ENCODE peak calls at places on chromosomes 16 and 17, in five cellular contexts. X is mammary epithelial cell, O is DND-41, B is neural progenitor cell, Q is GM23338. W is an unnamed sample. For H3K79me2, the result is how much of the 10 kb centered on the place peaks cover.

GRCh38 chr17:17468217-17469010 is 8.4 kb upstream of the MED9 start:
- DNase-seq in Q (no peak), X (no peak), O (no peak), B (no peak), W (no peak)

GRCh38 chr17:38879878-38880727 is 10.2 kb downstream of the LASP1 start:
- DNase-seq in O (no peak), X (peak), Q (peak), B (peak), W (peak)

GRCh38 chr16:3074860-3075545 is 9.6 kb downstream of the IL32 start:
- DNase-seq in X (no peak), Q (no peak), B (no peak), O (peak), W (no peak)

GRCh38 chr17:47203984-47204721 is 5.0 kb upstream of the MYL4 start:
- DNase-seq in Q (no peak), O (peak), B (no peak), X (peak), W (no peak)

GRCh38 chr17:27378482-27379200 is 77.6 kb upstream of the KSR1 start:
- DNase-seq in B (no peak), X (no peak), Q (no peak), O (no peak), W (no peak)

GRCh38 chr16:47947741-47948140 is 208.1 kb downstream of the ABCC12 start:
- DNase-seq in B (no peak), Q (no peak), X (no peak), O (no peak), W (no peak)

GRCh38 chr16:19858006-19858653 is 26.5 kb downstream of the GPRC5B start:
- DNase-seq in Q (no peak), B (no peak), X (no peak), O (no peak), W (no peak)

GRCh38 chr16:49352923-49353322 is 20.7 kb upstream of the C16orf78 start:
- DNase-seq in X (no peak), O (no peak), B (peak), Q (peak), W (peak)

GRCh38 chr17:27217631-27218030 is 76.3 kb upstream of the WSB1 start:
- DNase-seq in B (no peak), O (no peak), Q (no peak), X (no peak), W (no peak)

GRCh38 chr16:81127051-81127450 is 30.9 kb upstream of the GCSH start:
- DNase-seq in X (peak), B (no peak), Q (no peak), O (no peak), W (no peak)

GRCh38 chr16:53456625-53457024 is 22.4 kb downstream of the RBL2 start:
- DNase-seq in X (no peak), B (no peak), Q (peak), O (peak), W (no peak)

GRCh38 chr17:65527857-65528591 is 33.4 kb downstream of the AXIN2 start:
- DNase-seq in X (no peak), Q (no peak), B (no peak), O (no peak), W (no peak)

GRCh38 chr17:57986841-57987581 is 1.0 kb downstream of the VEZF1 start:
- DNase-seq in Q (peak), B (peak), O (peak), X (peak), W (peak)

GRCh38 chr16:81505011-81505660 is 60.5 kb downstream of the CMIP start:
- DNase-seq in O (no peak), X (peak), B (no peak), Q (peak), W (no peak)

GRCh38 chr17:228223-228615 is 46.8 kb upstream of the DOC2B start:
- DNase-seq in Q (no peak), B (no peak), O (no peak), X (no peak), W (no peak)

GRCh38 chr16:57304169-57305061 is 19.9 kb upstream of the PLLP start:
- DNase-seq in Q (no peak), O (no peak), X (peak), B (no peak), W (peak)

GRCh38 chr17:17675925-17676534 is 5.2 kb upstream of the RAI1 start:
- DNase-seq in B (no peak), O (peak), X (peak), Q (peak), W (peak)

GRCh38 chr17:73390221-73390620 is 78.4 kb upstream of the CDC42EP4 start:
- DNase-seq in B (no peak), Q (no peak), O (no peak), X (no peak), W (no peak)

GRCh38 chr16:28186752-28187151 is 25.0 kb downstream of the XPO6 start:
- DNase-seq in O (no peak), X (no peak), Q (no peak), B (no peak), W (no peak)

GRCh38 chr17:17359271-17359670 is 56.1 kb downstream of the NT5M start:
- DNase-seq in X (no peak), Q (no peak), B (no peak), O (no peak), W (no peak)

GRCh38 chr16:87790278-87791023 is 24.7 kb upstream of the KLHDC4 start:
- DNase-seq in O (no peak), B (no peak), X (peak), Q (no peak), W (no peak)

GRCh38 chr17:2695243-2695960 is 16.2 kb downstream of the CLUH start:
- DNase-seq in B (no peak), O (peak), Q (no peak), X (no peak), W (no peak)

GRCh38 chr17:82495844-82496528 is 23.5 kb upstream of the FOXK2 start:
- DNase-seq in B (no peak), Q (peak), X (peak), O (peak), W (no peak)
- H3K4me3 ChIP-seq in B (no peak), Q (no peak), X (no peak), O (no peak), W (no peak)

DNA sequence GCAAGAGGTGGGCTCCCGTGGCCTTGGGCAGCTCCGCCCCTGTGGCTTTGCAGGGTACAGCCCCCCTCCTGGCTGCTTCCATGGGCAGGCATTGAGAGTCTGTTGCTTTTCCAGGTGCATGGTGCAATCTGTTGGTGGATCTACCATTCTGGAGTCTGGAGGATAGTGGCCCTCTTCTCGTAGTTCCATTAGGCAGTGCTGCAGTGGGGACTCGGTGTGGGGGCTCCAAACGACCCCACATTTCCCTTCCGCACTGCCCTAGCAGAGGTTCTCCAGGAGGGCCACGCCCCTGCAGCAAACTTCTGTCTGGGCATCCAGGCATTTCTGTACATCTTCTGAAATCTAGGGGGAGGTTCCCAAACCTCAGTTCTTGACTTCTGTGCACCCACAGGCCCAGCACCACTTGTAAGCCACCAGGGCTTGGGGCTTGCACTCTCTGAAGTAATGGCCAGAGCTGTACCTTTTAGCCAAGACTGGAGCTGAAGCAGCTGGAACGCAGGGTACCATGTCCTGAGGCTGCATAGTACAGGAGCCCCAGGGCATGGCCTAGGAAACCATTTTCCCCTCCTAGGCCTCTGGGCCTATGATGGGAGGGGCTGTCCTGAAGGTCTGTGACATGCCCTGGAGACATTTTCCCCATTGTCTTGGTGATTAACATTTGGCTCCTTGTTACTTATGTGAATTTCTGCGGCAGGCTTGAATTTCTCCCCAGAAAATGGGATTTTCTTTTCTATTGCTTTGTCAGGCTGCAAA is 6.0 kb downstream of the PRKAR1A start:
- DNase-seq in O (no peak), X (no peak), Q (peak), B (no peak), W (no peak)
- H3K79me2 ChIP-seq in O (under half), X (half or more), Q (half or more), B (half or more), W (half or more)

DNA sequence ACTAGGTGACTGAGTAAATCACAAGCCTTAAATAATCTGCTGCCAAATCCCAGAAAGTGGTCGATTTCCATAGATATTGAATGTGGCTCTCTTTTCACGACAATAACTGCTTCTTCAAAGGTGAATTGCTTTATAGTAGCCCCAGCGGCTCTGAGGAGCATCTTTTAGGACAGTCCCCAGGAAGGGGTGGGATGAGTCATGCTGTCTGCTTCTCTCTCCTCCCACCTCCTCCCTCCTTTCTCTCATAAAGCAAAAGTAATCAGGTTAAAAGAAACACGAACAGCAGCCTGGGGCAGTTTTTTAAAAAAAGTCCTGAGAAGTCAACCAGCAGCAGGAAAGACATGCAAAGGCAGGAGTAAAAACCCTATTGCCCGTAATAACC is 1.8 kb downstream of the KIAA0513 start:
- DNase-seq in Q (no peak), B (no peak), X (peak), O (peak), W (peak)
- H3K4me3 ChIP-seq in Q (no peak), B (no peak), X (peak), O (no peak), W (no peak)

GRCh38 chr17:44049294-44050080 is 17.0 kb downstream of the LSM12 start:
- DNase-seq in X (no peak), B (no peak), Q (no peak), O (no peak), W (no peak)

GRCh38 chr17:44043326-44043725 is 23.1 kb downstream of the LSM12 start:
- DNase-seq in X (no peak), B (no peak), O (no peak), Q (no peak), W (no peak)

GRCh38 chr17:44045493-44045892 is 21.0 kb downstream of the LSM12 start:
- DNase-seq in X (no peak), Q (no peak), O (no peak), B (no peak), W (no peak)

GRCh38 chr17:44039829-44040635 is 25.3 kb upstream of the TMEM101 start:
- DNase-seq in O (no peak), X (peak), B (no peak), Q (no peak), W (no peak)

DNA sequence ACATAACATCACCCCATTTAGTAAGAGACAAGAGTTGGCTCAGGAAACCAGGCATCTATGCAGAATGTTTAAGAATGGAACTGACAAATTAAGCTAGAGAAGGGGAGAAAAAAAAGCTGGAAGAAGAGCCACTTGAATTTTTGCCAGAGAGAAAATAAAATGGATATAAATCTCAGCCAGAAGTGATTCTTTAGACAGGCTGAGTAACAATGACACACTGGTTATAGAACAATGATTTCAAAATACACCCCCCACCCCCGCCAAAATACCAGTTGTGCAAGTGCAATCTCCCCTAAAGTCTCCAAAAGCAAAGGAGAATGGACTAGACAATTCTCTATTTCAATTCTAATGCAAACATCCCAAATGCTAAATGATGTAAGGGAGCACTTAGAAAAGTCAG is 22.4 kb downstream of the LSM12 start:
- DNase-seq in O (no peak), Q (no peak), B (no peak), X (peak), W (no peak)
- H3K79me2 ChIP-seq in O (half or more), Q (half or more), B (half or more), X (half or more), W (half or more)